ENCODE peak calls at places on chromosomes 13 and 19, in four cellular contexts. F is left lung, M is lower lobe of right lung, J is mucosa of descending colon. A is an unnamed sample.

GRCh38 chr19:50252111-50252886 is 48.9 kb downstream of the MYH14 start:
- DNase-seq in M (no peak), F (no peak), J (peak; percentile 42), A (peak; percentile 29)

GRCh38 chr13:42745655-42746054 is 35.7 kb upstream of the FAM216B start:
- DNase-seq in F (no peak), M (no peak), J (no peak), A (no peak)

GRCh38 chr19:58304255-58304654 is 922 bp upstream of the ERVK3-1 start:
- DNase-seq in M (no peak), F (no peak), J (no peak), A (no peak)

GRCh38 chr13:61275251-61275650 is 140.4 kb downstream of the PCDH20 start:
- DNase-seq in M (no peak), F (no peak), J (no peak), A (no peak)

GRCh38 chr13:29165840-29166239 is 345.7 kb downstream of the MTUS2 start:
- DNase-seq in F (no peak), M (no peak), J (no peak), A (no peak)

GRCh38 chr13:45179428-45179827 is 21.4 kb downstream of the KCTD4 start:
- DNase-seq in M (no peak), J (peak; percentile 33), F (no peak), A (no peak)

GRCh38 chr19:814108-815078 is 7.4 kb downstream of the PLPPR3 start:
- DNase-seq in F (no peak), M (no peak), J (no peak), A (peak; percentile 51)

GRCh38 chr19:14475251-14476073 is at the start of gene PTGER1:
- DNase-seq in M (no peak), J (no peak), F (no peak), A (no peak)

GRCh38 chr19:46371371-46371901 is 24.5 kb downstream of the PPP5C start:
- DNase-seq in J (no peak), M (no peak), F (peak; percentile 20), A (no peak)

GRCh38 chr19:53906211-53907192 is 2.6 kb upstream of the CACNG7 start:
- DNase-seq in M (peak; percentile 73), J (peak; percentile 52), F (peak; percentile 52), A (no peak)

GRCh38 chr19:48513289-48514122 is 1.9 kb upstream of the LMTK3 start:
- DNase-seq in J (peak; percentile 77), F (peak; percentile 74), M (peak; percentile 80), A (no peak)

GRCh38 chr19:7288131-7288530 is 6.1 kb downstream of the INSR start:
- DNase-seq in M (no peak), F (no peak), J (no peak), A (no peak)

GRCh38 chr13:50130686-50131051 is 115.4 kb downstream of the KCNRG start:
- DNase-seq in F (no peak), M (peak; percentile 66), J (peak; percentile 31), A (peak; percentile 58)

GRCh38 chr19:4861147-4861546 is 6.3 kb downstream of the PLIN3 start:
- DNase-seq in J (peak; percentile 85), M (no peak), F (no peak), A (no peak)

GRCh38 chr19:29769997-29770396 is 41.8 kb upstream of the CCNE1 start:
- DNase-seq in F (no peak), M (no peak), J (no peak), A (no peak)

GRCh38 chr13:99834246-99834645 is 137.3 kb downstream of the ZIC5 start:
- DNase-seq in M (no peak), J (no peak), F (no peak), A (no peak)

GRCh38 chr13:34044660-34045080 is 226.7 kb downstream of the RFC3 start:
- DNase-seq in F (no peak), J (no peak), M (no peak), A (no peak)

GRCh38 chr13:33510350-33510749 is 224.8 kb upstream of the STARD13 start:
- DNase-seq in M (no peak), F (no peak), J (no peak), A (no peak)

GRCh38 chr13:103238441-103238840 is 172.2 kb upstream of the SLC10A2 start:
- DNase-seq in J (no peak), F (no peak), M (no peak), A (no peak)

GRCh38 chr13:60226507-60226906 is 62.8 kb upstream of the DIAPH3 start:
- DNase-seq in J (peak; percentile 23), F (no peak), M (no peak), A (no peak)

GRCh38 chr13:111629933-111630332 is 309.5 kb downstream of the TEX29 start:
- DNase-seq in J (no peak), M (no peak), F (no peak), A (no peak)

GRCh38 chr13:33640832-33641231 is 177.1 kb upstream of the RFC3 start:
- DNase-seq in J (no peak), M (no peak), F (no peak), A (no peak)

GRCh38 chr19:12664406-12665280 is 1.9 kb downstream of the MAN2B1 start:
- DNase-seq in F (no peak), M (no peak), J (peak; percentile 55), A (no peak)
- H3K4me3 ChIP-seq in F (peak overlapping the region; percentile 82), M (no peak overlapping the region), J (no peak overlapping the region), A (no peak overlapping the region)

DNA sequence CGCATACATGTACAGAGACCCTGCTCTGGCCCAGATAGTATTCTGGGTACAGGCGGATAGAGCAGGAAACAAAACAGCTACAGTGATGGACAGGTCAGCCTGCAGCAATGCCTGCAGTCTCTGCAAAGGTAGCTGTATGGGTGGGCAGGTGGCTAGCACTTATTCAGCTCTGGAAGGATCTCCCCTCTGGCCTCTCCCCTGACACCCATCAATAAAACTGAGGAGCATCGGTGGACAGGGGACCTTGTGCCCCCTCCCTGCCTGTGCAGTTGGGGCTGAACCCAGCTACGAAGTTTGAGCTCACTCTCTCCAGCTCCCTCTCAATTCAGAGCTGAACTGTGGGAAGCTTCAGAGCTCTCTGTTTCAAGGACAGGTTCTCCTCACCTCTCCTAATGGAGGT is 1.6 kb downstream of the ALOX5AP start:
- DNase-seq in J (no peak), F (no peak), M (no peak), A (no peak)
- H3K4me3 ChIP-seq in J (no peak overlapping the region), F (peak overlapping the region; percentile 50), M (peak overlapping the region; percentile 47), A (no peak overlapping the region)

GRCh38 chr19:8363803-8364771 is at the start of gene ANGPTL4:
- DNase-seq in J (peak; percentile 75), M (peak; percentile 60), F (no peak), A (peak; percentile 91)
- H3K4me3 ChIP-seq in J (no peak within 1 kb of the TSS), M (peak within 1 kb of the TSS; percentile 64), F (peak within 1 kb of the TSS; percentile 48), A (peak within 1 kb of the TSS; percentile 1)

GRCh38 chr13:24564881-24565280 is 52.3 kb upstream of the PARP4 start:
- DNase-seq in M (no peak), J (no peak), F (no peak), A (no peak)
- H3K4me3 ChIP-seq in M (no peak overlapping the region), J (no peak overlapping the region), F (no peak overlapping the region), A (no peak overlapping the region)

DNA sequence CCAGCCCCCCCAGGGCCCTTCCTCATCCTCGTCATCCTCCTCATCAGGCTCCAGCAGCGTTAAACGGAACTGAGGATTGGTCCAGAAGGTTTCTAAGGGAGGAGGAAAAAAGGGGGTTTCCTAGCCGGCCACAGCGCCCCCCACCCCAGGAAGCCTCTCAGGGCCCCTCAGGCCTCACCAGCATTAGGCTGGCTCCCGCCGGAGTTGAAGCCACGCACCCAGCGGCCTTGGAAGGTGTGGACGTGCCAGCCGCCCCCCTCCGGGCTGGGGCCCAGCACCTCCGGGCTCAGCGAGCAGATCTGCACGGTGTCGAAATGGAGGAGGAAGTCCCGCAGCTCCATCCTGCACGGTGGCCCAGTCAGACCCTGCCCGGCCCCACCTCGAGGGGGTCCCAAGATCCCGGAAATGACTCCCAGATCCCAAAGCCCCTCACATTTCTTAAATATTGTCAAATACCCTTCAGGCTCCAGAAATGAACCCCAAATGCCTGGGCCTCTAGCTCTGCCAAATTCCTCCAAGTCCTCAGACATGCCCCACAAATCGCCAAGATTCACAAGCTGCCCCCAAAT is 6.9 kb downstream of the CAPN12 start:
- DNase-seq in M (peak; percentile 51), J (no peak), F (no peak), A (peak; percentile 27)
- H3K4me3 ChIP-seq in M (peak overlapping the region; percentile 21), J (no peak overlapping the region), F (peak overlapping the region; percentile 3), A (no peak overlapping the region)

GRCh38 chr19:41911889-41912731 is 16.1 kb downstream of the ERFL start:
- DNase-seq in J (no peak), M (no peak), F (no peak), A (no peak)

GRCh38 chr19:41912899-41913475 is 15.3 kb downstream of the ERFL start:
- DNase-seq in F (no peak), J (no peak), M (no peak), A (no peak)

GRCh38 chr19:41914906-41915247 is 13.4 kb downstream of the ERFL start:
- DNase-seq in M (no peak), F (no peak), J (no peak), A (no peak)

GRCh38 chr19:41914191-41914834 is 13.9 kb downstream of the ERFL start:
- DNase-seq in F (no peak), J (no peak), M (no peak), A (no peak)

GRCh38 chr19:41913476-41914190 is 14.6 kb downstream of the ERFL start:
- DNase-seq in M (no peak), J (no peak), F (no peak), A (no peak)
- H3K4me3 ChIP-seq in M (no peak overlapping the region), J (no peak overlapping the region), F (no peak overlapping the region), A (no peak overlapping the region)

DNA sequence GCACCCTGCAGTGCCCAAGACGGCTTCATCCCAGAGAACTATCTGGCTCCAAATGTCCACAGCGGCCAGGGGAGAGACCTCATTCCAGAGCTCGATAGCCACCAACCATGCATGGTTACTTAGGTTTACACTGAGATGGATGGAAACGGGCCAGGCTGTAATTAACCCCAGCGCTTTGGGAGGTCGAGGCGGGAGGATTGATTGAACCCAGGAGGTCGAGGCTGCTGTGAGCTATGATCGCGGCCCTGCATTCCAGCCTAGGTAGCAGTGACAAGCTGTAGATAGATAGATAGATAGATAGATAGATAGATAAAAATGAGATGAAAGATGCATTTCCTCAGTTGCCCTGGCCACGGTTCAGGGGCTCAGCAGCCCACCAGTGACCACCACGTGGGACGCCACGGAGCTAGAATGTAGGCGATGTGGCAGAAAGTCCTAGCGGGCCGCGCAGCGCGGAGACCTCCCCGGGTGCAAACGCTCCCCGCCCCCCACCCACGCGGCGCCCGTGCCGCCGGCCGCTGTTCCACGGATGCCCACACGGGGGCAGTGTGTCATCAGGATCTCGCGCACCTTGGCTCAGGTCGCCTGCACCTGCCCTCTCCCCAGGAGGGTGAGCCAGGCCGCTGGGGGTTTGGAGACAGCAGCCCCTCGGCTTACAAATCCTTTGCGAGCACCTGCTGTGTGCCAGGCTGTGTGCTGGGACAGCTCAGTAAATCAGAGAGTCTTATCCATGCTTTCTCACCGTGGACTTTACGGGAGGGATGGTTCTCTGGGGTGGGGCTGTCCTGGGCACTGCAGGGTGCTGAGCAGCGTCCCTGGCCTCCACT is 13.5 kb upstream of the TLE5 start:
- DNase-seq in F (peak; percentile 63), J (peak; percentile 80), M (peak; percentile 79), A (peak; percentile 92)
- H3K4me3 ChIP-seq in F (no peak overlapping the region), J (no peak overlapping the region), M (no peak overlapping the region), A (no peak overlapping the region)

DNA sequence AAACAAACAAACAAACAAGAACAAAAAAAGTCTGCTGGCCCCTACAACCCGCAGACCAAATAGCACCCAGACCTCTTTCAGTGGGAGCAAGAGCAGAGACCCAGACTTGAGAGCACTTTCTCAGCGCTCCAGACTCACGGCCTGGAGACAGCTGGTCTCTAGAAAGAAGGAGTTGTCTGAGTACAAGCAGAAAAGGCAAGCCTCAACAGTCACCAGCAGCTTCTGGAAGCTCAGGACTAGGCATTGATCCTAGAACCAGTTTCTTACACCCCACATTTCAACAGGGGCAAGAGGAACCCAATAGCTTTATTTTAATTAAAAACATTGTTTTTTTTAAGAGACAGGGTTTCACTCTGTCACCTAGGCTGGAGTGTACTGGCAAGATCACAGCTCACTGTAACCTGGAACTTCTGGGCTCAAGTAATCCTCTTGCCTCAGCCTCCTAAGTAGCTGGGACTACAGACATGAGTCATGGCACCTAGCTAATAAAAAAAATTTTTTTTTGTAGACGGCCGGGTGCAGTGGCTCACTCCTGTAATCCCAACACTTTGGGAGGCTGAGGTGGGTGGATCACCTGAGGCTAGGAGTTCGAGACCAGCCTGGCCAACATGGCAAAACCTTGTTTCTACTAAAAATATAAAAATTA is 30.4 kb downstream of the RASL11A start:
- DNase-seq in M (no peak), F (no peak), J (no peak), A (no peak)
- H3K4me3 ChIP-seq in M (no peak overlapping the region), F (no peak overlapping the region), J (no peak overlapping the region), A (no peak overlapping the region)